ENCODE peak calls at places on chromosomes 7 and 10, in five cellular contexts. O is heart right ventricle; M is HEK293T; G is stimulated activated CD8-positive, alpha-beta memory T cell treated with anti-CD3 and anti-CD28 coated beads, Interleukin-7, amount 100 ng/mL, for 24 hours; T is BE2C. R is an unnamed sample.

GRCh38 chr10:4057021-4057420 is 272.0 kb upstream of the KLF6 start:
- DNase-seq in O (no peak), M (no peak), T (no peak), G (no peak), R (no peak)

GRCh38 chr10:104318810-104319684 is 19.2 kb downstream of the ITPRIP start:
- DNase-seq in O (no peak), T (no peak), M (no peak), G (no peak), R (no peak)

GRCh38 chr10:72563327-72563932 is 62.4 kb downstream of the MICU1 start:
- DNase-seq in O (no peak), T (no peak), G (no peak), M (no peak), R (no peak)

GRCh38 chr7:157560710-157561522 is 224.1 kb downstream of the DNAJB6 start:
- DNase-seq in G (no peak), T (no peak), O (no peak), M (no peak), R (no peak)

GRCh38 chr10:49164587-49165188 is 23.5 kb downstream of the TMEM273 start:
- DNase-seq in T (peak; percentile 42), G (no peak), O (no peak), M (peak; percentile 45), R (no peak)

GRCh38 chr10:123144697-123145541 is 3.0 kb upstream of the HMX2 start:
- DNase-seq in T (no peak), G (no peak), M (no peak), O (no peak), R (no peak)

GRCh38 chr7:106317971-106318370 is 33.2 kb upstream of the NAMPT start:
- DNase-seq in O (no peak), G (no peak), M (no peak), T (no peak), R (no peak)

GRCh38 chr7:106779877-106780276 is 85.2 kb upstream of the PIK3CG start:
- DNase-seq in G (no peak), O (no peak), T (peak; percentile 24), M (no peak), R (no peak)

GRCh38 chr7:105734233-105734632 is 142.2 kb downstream of the ATXN7L1 start:
- DNase-seq in M (no peak), O (no peak), T (no peak), G (no peak), R (no peak)

GRCh38 chr10:3467052-3467906 is 294.7 kb upstream of the PITRM1 start:
- DNase-seq in G (no peak), O (peak; percentile 81), M (peak; percentile 28), T (no peak), R (peak; percentile 83)

GRCh38 chr7:44707558-44708230 is 41.0 kb upstream of the ZMIZ2 start:
- DNase-seq in G (no peak), M (no peak), O (no peak), T (no peak), R (no peak)

GRCh38 chr7:5396542-5396941 is 27.1 kb downstream of the TNRC18 start:
- DNase-seq in T (no peak), G (no peak), O (no peak), M (no peak), R (no peak)

GRCh38 chr7:129225206-129225930 is 538 bp downstream of the AHCYL2 start:
- DNase-seq in G (peak; percentile 22), T (peak; percentile 50), O (peak; percentile 56), M (peak; percentile 47), R (peak; percentile 60)

GRCh38 chr7:16961650-16962049 is 79.9 kb upstream of the AGR3 start:
- DNase-seq in T (no peak), G (no peak), M (no peak), O (no peak), R (no peak)

GRCh38 chr7:66152538-66153191 is 38.0 kb downstream of the CRCP start:
- DNase-seq in G (no peak), M (no peak), O (no peak), T (peak; percentile 68), R (no peak)

GRCh38 chr7:101953248-101953819 is 135.9 kb downstream of the CUX1 start:
- DNase-seq in M (no peak), O (peak; percentile 37), G (no peak), T (peak; percentile 65), R (no peak)

GRCh38 chr7:100957832-100958421 is 8.6 kb downstream of the MUC3A start:
- DNase-seq in G (no peak), T (no peak), O (no peak), M (peak; percentile 52), R (no peak)

GRCh38 chr7:31782411-31782991 is 95.5 kb downstream of the PPP1R17 start:
- DNase-seq in T (peak; percentile 11), O (no peak), G (no peak), M (peak; percentile 69), R (no peak)

GRCh38 chr7:135372222-135372621 is 137.7 kb downstream of the CNOT4 start:
- DNase-seq in O (no peak), T (no peak), M (no peak), G (no peak), R (no peak)

GRCh38 chr10:5609952-5610616 is 56.3 kb downstream of the ASB13 start:
- DNase-seq in O (no peak), G (no peak), T (no peak), M (no peak), R (no peak)

GRCh38 chr7:54839538-54840213 is 80.7 kb upstream of the SEC61G start:
- DNase-seq in T (peak; percentile 83), O (peak; percentile 82), G (no peak), M (peak; percentile 29), R (no peak)

R was measured in breast epithelium.